ENCODE peak calls at places on chromosomes 3 and 15, in seven cellular contexts. M is fibroblast of lung, O is kidney, L is aorta, G is dorsolateral prefrontal cortex, E is pancreas, A is SJSA1. P is an unnamed sample.
A peak's percentile ranks its signal among the peaks of the same experiment; 100 is the strongest.

GRCh38 chr15:20355256-20355868 is 186.2 kb downstream of the GOLGA6L6 start:
- DNase-seq in L (no peak), E (peak; percentile 27), M (no peak), O (peak; percentile 76), A (no peak), G (peak; percentile 49), P (no peak)

GRCh38 chr15:80891006-80891405 is 98.6 kb downstream of the MESD start:
- DNase-seq in G (no peak), L (no peak), M (peak; percentile 57), E (no peak), A (no peak), O (no peak), P (no peak)

GRCh38 chr3:113438224-113438623 is 3.1 kb downstream of the CFAP44 start:
- DNase-seq in M (no peak), L (no peak), O (no peak), A (no peak), E (no peak), G (no peak), P (no peak)

GRCh38 chr3:32460031-32460749 is 42.5 kb downstream of the CMTM6 start:
- DNase-seq in G (no peak), O (no peak), E (no peak), M (no peak), L (no peak), A (peak; percentile 62), P (no peak)

GRCh38 chr3:195558602-195559001 is 15.5 kb upstream of the PPP1R2 start:
- DNase-seq in E (no peak), O (no peak), G (no peak), M (no peak), A (no peak), L (no peak), P (no peak)

GRCh38 chr3:45067941-45068340 is 41.8 kb downstream of the CLEC3B start:
- DNase-seq in L (no peak), G (no peak), A (no peak), O (no peak), M (no peak), E (no peak), P (no peak)

GRCh38 chr3:152268501-152269422 is at the start of gene MBNL1:
- DNase-seq in O (peak; percentile 95), A (peak; percentile 76), M (peak; percentile 80), G (peak; percentile 82), L (peak; percentile 87), E (peak; percentile 70), P (peak; percentile 71)

GRCh38 chr15:92463826-92464225 is 70.1 kb downstream of the ST8SIA2 start:
- DNase-seq in L (no peak), M (peak; percentile 51), A (peak; percentile 58), E (no peak), O (no peak), G (no peak), P (no peak)

GRCh38 chr15:23035964-23036566 is 3.3 kb downstream of the TUBGCP5 start:
- DNase-seq in O (no peak), M (peak; percentile 38), L (no peak), G (no peak), A (peak; percentile 73), E (peak; percentile 42), P (no peak)

GRCh38 chr3:14459384-14459783 is 57.0 kb downstream of the SLC6A6 start:
- DNase-seq in L (no peak), E (no peak), O (peak; percentile 62), A (no peak), G (no peak), M (no peak), P (no peak)

GRCh38 chr3:169527539-169527938 is 136.0 kb downstream of the MECOM start:
- DNase-seq in L (no peak), O (no peak), G (no peak), A (no peak), E (no peak), M (no peak), P (no peak)

GRCh38 chr15:81941479-81941878 is 104.3 kb downstream of the MEX3B start:
- DNase-seq in O (no peak), A (no peak), M (no peak), G (no peak), L (no peak), E (no peak), P (no peak)

GRCh38 chr3:24829011-24829581 is 334.4 kb upstream of the THRB start:
- DNase-seq in L (peak; percentile 45), M (no peak), A (peak; percentile 35), G (peak; percentile 34), O (peak; percentile 77), E (peak; percentile 62), P (peak; percentile 69)

GRCh38 chr3:180947761-180948390 is 35.4 kb downstream of the FXR1 start:
- DNase-seq in A (no peak), M (no peak), O (no peak), G (no peak), E (no peak), L (no peak), P (no peak)

GRCh38 chr3:20310629-20311028 is 124.6 kb upstream of the SGO1 start:
- DNase-seq in L (peak; percentile 72), A (no peak), G (no peak), M (no peak), O (no peak), E (no peak), P (no peak)

GRCh38 chr3:149004622-149005021 is 13.3 kb downstream of the GYG1 start:
- DNase-seq in E (no peak), O (no peak), M (peak; percentile 36), L (no peak), G (peak; percentile 49), A (no peak), P (no peak)

GRCh38 chr3:64918989-64919388 is 231.2 kb upstream of the ADAMTS9 start:
- DNase-seq in E (no peak), L (no peak), M (peak; percentile 45), O (no peak), G (no peak), A (no peak), P (no peak)

GRCh38 chr15:31263751-31264533 is 62.7 kb upstream of the KLF13 start:
- DNase-seq in L (peak; percentile 90), O (peak; percentile 93), E (peak; percentile 45), A (peak; percentile 39), G (peak; percentile 61), M (no peak), P (peak; percentile 41)

GRCh38 chr15:82135645-82136044 is 89.8 kb upstream of the MEX3B start:
- DNase-seq in A (no peak), L (no peak), G (no peak), E (no peak), O (no peak), M (peak; percentile 94), P (no peak)

GRCh38 chr15:62087671-62088360 is 21.0 kb downstream of the C2CD4A start:
- DNase-seq in M (no peak), A (no peak), G (no peak), E (peak; percentile 37), O (no peak), L (no peak), P (peak; percentile 16)

GRCh38 chr3:195048059-195048905 is 222.7 kb downstream of the XXYLT1 start:
- DNase-seq in E (no peak), O (peak; percentile 28), L (peak; percentile 16), M (no peak), G (peak; percentile 17), A (no peak), P (no peak)

GRCh38 chr3:13280856-13281656 is 139.1 kb downstream of the NUP210 start:
- DNase-seq in E (no peak), O (no peak), M (no peak), G (no peak), L (no peak), A (no peak), P (no peak)

GRCh38 chr15:57867970-57868791 is 161.7 kb downstream of the POLR2M start:
- DNase-seq in L (no peak), A (no peak), M (no peak), G (no peak), E (no peak), O (no peak), P (no peak)

DNA sequence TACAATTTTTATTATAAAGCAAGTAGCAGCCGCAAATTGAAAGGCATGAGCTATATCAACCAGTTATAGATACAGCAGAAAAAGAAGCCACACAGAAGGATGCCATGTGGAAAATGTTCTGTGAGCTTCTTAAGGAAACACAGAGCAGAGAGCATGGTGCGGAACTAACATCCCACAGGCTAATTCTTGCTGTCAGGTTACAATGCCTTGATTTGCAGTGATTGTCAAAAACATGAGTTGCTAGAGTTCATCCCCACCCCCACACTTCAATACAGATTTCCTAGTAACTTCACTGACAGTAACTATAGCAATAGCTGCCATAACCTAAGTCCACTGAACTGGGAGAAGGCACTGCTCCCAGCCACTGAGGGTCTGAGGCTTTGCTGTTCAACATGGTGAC is 821.6 kb downstream of the SQOR start:
- DNase-seq in O (no peak), L (no peak), G (no peak), E (no peak), M (no peak), A (no peak), P (peak; percentile 72)
- H3K27ac ChIP-seq in O (no peak overlapping the region), L (no peak overlapping the region), G (peak overlapping the region; percentile 45), E (no peak overlapping the region), M (no peak overlapping the region), A (no peak overlapping the region), P (peak overlapping the region; percentile 37)

GRCh38 chr15:34055868-34056595 is 17.0 kb upstream of the AVEN start:
- DNase-seq in G (no peak), L (no peak), A (no peak), E (no peak), M (peak; percentile 95), O (no peak), P (no peak)
- H3K27ac ChIP-seq in G (no peak overlapping the region), L (peak overlapping the region; percentile 96), A (peak overlapping the region; percentile 88), E (no peak overlapping the region), M (peak overlapping the region; percentile 25), O (no peak overlapping the region), P (no peak overlapping the region)

DNA sequence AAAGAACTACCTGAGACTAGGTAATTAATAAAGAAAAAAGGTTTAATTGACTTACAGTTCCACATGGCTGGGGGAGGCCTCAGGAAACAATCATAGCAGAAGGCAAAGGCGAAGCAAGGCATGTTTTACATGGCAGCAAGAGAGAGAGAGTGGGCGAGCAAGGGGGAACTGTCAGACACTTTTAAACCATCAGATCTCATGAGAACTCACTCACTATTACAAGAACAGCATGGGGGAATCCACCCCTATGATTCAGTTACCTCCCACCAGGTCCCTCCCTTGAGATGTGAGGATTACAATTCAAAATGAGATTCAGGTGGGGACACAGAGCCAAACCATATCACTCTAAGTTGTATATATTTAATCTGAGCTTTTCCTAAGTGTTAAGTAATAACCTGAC is 79.0 kb upstream of the MLF1 start:
- DNase-seq in G (no peak), A (no peak), E (no peak), M (no peak), O (no peak), L (no peak), P (no peak)
- H3K27ac ChIP-seq in G (no peak overlapping the region), A (no peak overlapping the region), E (no peak overlapping the region), M (no peak overlapping the region), O (no peak overlapping the region), L (no peak overlapping the region), P (no peak overlapping the region)

DNA sequence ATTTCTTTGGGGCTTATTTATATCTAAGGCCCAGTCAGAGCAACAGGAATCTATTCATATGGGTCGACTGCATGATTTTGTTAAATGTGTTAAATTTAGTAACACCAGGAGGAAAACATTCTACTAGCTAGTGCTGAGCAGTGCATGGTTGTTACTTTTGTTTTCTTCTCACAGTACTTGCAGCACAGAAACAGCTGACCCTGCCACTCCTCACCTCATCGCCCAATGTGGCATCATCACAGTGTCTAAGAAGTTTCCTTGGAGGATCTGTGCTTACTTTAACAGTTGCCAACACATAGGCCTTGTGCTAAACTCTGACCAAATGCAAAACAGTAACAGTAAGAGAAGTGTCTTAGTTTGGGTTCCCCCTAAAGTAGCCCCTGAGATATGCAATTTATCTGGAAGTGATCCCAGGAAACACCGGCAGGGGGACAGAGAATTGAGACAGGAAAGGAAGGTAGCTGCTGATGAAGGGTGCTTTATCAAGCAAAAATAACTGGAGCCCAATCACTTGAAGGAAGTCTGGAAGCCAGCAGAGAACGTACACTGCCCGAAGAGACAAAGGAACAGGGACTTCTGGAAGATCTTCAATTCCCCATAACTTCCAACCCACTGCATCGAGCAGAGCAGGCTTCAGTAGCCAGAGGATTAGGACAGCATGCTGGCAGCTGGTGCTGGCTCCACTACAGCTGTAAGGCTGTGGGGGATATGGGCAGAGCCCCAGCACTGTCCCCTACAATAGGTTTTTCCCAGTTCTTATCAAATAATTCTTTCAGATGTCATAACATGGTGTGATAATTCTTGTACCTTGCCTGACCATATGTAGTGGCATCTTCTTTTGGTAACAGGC is 36.0 kb upstream of the ULK4 start:
- DNase-seq in A (no peak), G (no peak), E (no peak), M (no peak), O (no peak), L (no peak), P (no peak)
- H3K27ac ChIP-seq in A (no peak overlapping the region), G (peak overlapping the region; percentile 35), E (no peak overlapping the region), M (no peak overlapping the region), O (no peak overlapping the region), L (peak overlapping the region; percentile 26), P (no peak overlapping the region)

P was measured in caudate nucleus.